ENCODE peak calls at places on chromosomes 3 and 15, in nine cellular contexts. K is transverse colon; X is central memory CD4-positive, alpha-beta T cell; F is lower lobe of right lung; O is anterior cingulate cortex; J is AG04450; G is LNCaP clone FGC; R is hippocampal formation; U is upper lobe of right lung. T is an unnamed sample.

GRCh38 chr15:75727851-75728715 is 15.4 kb upstream of the CSPG4 start:
- DNase-seq in U (peak; percentile 80), K (peak; percentile 67), X (peak; percentile 61), F (peak; percentile 71), O (peak; percentile 48), R (peak; percentile 17), J (no peak), G (no peak), T (peak; percentile 69)

GRCh38 chr15:57033715-57034439 is 115.4 kb downstream of the TCF12 start:
- DNase-seq in F (no peak), U (no peak), X (no peak), K (no peak), G (no peak), R (no peak), O (no peak), J (no peak), T (no peak)

GRCh38 chr15:25930931-25931330 is 67.8 kb upstream of the ATP10A start:
- DNase-seq in O (no peak), F (no peak), K (no peak), U (no peak), J (no peak), X (no peak), G (no peak), R (no peak), T (no peak)

GRCh38 chr15:31396881-31397560 is 70.4 kb downstream of the KLF13 start:
- DNase-seq in J (no peak), X (no peak), F (peak; percentile 96), U (peak; percentile 96), G (peak; percentile 85), O (no peak), K (peak; percentile 97), R (no peak), T (no peak)

GRCh38 chr3:133970916-133971315 is 58.8 kb downstream of the SLCO2A1 start:
- DNase-seq in O (no peak), K (no peak), R (no peak), U (no peak), J (no peak), F (no peak), X (no peak), G (no peak), T (no peak)

GRCh38 chr3:118760611-118761606 is 273.7 kb downstream of the IGSF11 start:
- DNase-seq in K (no peak), J (no peak), G (no peak), O (no peak), X (no peak), R (no peak), F (no peak), U (no peak), T (no peak)

GRCh38 chr3:28286595-28286994 is 45.2 kb downstream of the CMC1 start:
- DNase-seq in R (peak; percentile 47), X (peak; percentile 20), G (no peak), J (no peak), F (no peak), K (no peak), O (no peak), U (no peak), T (no peak)

GRCh38 chr3:194876403-194877165 is 190.9 kb downstream of the FAM43A start:
- DNase-seq in G (no peak), X (no peak), O (no peak), F (no peak), J (no peak), K (no peak), R (no peak), U (no peak), T (no peak)

GRCh38 chr3:53677406-53677805 is 168.8 kb downstream of the CHDH start:
- DNase-seq in F (no peak), G (no peak), O (no peak), U (no peak), X (no peak), J (no peak), K (no peak), R (no peak), T (peak; percentile 38)

GRCh38 chr3:194249323-194250103 is 101.6 kb downstream of the CPN2 start:
- DNase-seq in R (no peak), G (no peak), O (no peak), K (no peak), U (no peak), F (no peak), J (no peak), X (no peak), T (no peak)

GRCh38 chr3:117444175-117444574 is 734.6 kb downstream of the TUSC7 start:
- DNase-seq in U (no peak), J (no peak), F (no peak), G (no peak), K (no peak), R (no peak), X (no peak), O (no peak), T (no peak)

GRCh38 chr3:194029846-194030245 is 106.1 kb upstream of the HES1 start:
- DNase-seq in K (peak; percentile 51), U (no peak), X (no peak), J (no peak), O (no peak), G (no peak), R (no peak), F (no peak), T (no peak)

GRCh38 chr3:27544372-27544865 is 60.2 kb upstream of the SLC4A7 start:
- DNase-seq in J (no peak), F (no peak), U (no peak), X (no peak), O (no peak), G (no peak), R (no peak), K (no peak), T (no peak)

GRCh38 chr3:81760215-81760614 is 1.2 kb downstream of the GBE1 start:
- DNase-seq in O (no peak), F (no peak), R (no peak), K (no peak), G (no peak), J (no peak), X (no peak), U (no peak), T (no peak)

GRCh38 chr3:47603332-47603731 is 24.7 kb upstream of the CSPG5 start:
- DNase-seq in F (no peak), K (no peak), U (no peak), X (no peak), O (no peak), G (no peak), J (no peak), R (no peak), T (no peak)

GRCh38 chr15:72242775-72243370 is 11.9 kb upstream of the PKM start:
- DNase-seq in X (no peak), J (no peak), U (no peak), F (no peak), O (no peak), K (no peak), R (no peak), G (no peak), T (peak; percentile 55)

GRCh38 chr15:28098766-28099554 is at the start of gene OCA2:
- DNase-seq in G (no peak), J (no peak), O (no peak), R (no peak), U (peak; percentile 89), X (peak; percentile 28), K (peak; percentile 43), F (peak; percentile 79), T (peak; percentile 94)

GRCh38 chr3:189631409-189631808 is 220 bp downstream of the TP63 start:
- DNase-seq in K (no peak), G (no peak), R (no peak), U (no peak), F (no peak), X (no peak), J (no peak), O (no peak), T (no peak)

GRCh38 chr15:72133211-72133610 is 15.0 kb downstream of the SENP8 start:
- DNase-seq in G (no peak), R (no peak), X (no peak), J (no peak), K (no peak), F (no peak), U (no peak), O (no peak), T (no peak)

GRCh38 chr3:66983101-66983500 is 15.0 kb upstream of the KBTBD8 start:
- DNase-seq in J (no peak), G (no peak), U (no peak), X (no peak), F (no peak), K (no peak), O (no peak), R (no peak), T (no peak)

GRCh38 chr3:87788516-87788915 is 270.3 kb downstream of the CGGBP1 start:
- DNase-seq in O (no peak), G (no peak), X (no peak), K (no peak), R (no peak), U (no peak), J (no peak), F (no peak), T (no peak)

GRCh38 chr15:45773149-45773548 is 138.3 kb downstream of the SQOR start:
- DNase-seq in F (no peak), X (no peak), O (no peak), R (no peak), U (no peak), J (no peak), K (no peak), G (no peak), T (no peak)

GRCh38 chr15:57510647-57511046 is 81.1 kb upstream of the MYZAP start:
- DNase-seq in U (no peak), X (no peak), G (no peak), J (peak; percentile 85), R (peak; percentile 11), O (no peak), K (no peak), F (no peak), T (no peak)

GRCh38 chr15:78915341-78916087 is 29.3 kb downstream of the CTSH start:
- DNase-seq in J (no peak), K (peak; percentile 37), R (no peak), X (no peak), U (peak; percentile 82), O (no peak), G (no peak), F (peak; percentile 83), T (no peak)

GRCh38 chr3:108130705-108131104 is 39.9 kb upstream of the CD47 start:
- DNase-seq in G (no peak), F (no peak), X (no peak), O (no peak), R (no peak), U (no peak), K (no peak), J (no peak), T (no peak)

GRCh38 chr3:52481819-52482521 is 13.2 kb upstream of the STAB1 start:
- DNase-seq in G (no peak), U (peak; percentile 68), J (no peak), R (no peak), F (no peak), O (no peak), K (no peak), X (no peak), T (peak; percentile 70)

GRCh38 chr15:66702770-66703539 is 919 bp downstream of the SMAD6 start:
- DNase-seq in U (peak; percentile 74), F (peak; percentile 59), X (no peak), R (no peak), K (peak; percentile 29), G (no peak), O (no peak), J (no peak), T (no peak)

GRCh38 chr15:96610757-96611156 is 280.3 kb downstream of the NR2F2 start:
- DNase-seq in G (no peak), O (no peak), R (no peak), K (no peak), U (no peak), J (no peak), F (no peak), X (no peak), T (no peak)

GRCh38 chr3:90069748-90070147 is 962.3 kb downstream of the EPHA3 start:
- DNase-seq in X (no peak), G (no peak), O (no peak), J (no peak), R (peak; percentile 8), U (no peak), F (no peak), K (no peak), T (no peak)

GRCh38 chr15:58203537-58203936 is 65.4 kb downstream of the AQP9 start:
- DNase-seq in J (peak; percentile 96), R (peak; percentile 21), F (no peak), O (no peak), G (no peak), X (no peak), K (no peak), U (no peak), T (no peak)

GRCh38 chr3:169528289-169528688 is 135.2 kb downstream of the MECOM start:
- DNase-seq in J (no peak), F (no peak), U (no peak), R (no peak), K (no peak), G (no peak), O (no peak), X (no peak), T (no peak)